ENCODE peak calls at places on chromosomes 6 and 20, in five cellular contexts. One of them, this sample, is unnamed.

GRCh38 chr6:26431258-26432162 is 8.8 kb upstream of the BTN3A3 start:
- DNase-seq in sigmoid colon: no peak
- DNase-seq in aorta: no peak
- DNase-seq in psoas muscle: no peak
- DNase-seq in mammary epithelial cell: peak; percentile 11
- DNase-seq in this sample: no peak

GRCh38 chr20:40333591-40333990 is 355.4 kb downstream of the MAFB start:
- DNase-seq in sigmoid colon: no peak
- DNase-seq in aorta: no peak
- DNase-seq in psoas muscle: no peak
- DNase-seq in mammary epithelial cell: no peak
- DNase-seq in this sample: no peak

GRCh38 chr6:47098570-47098993 is 56.5 kb upstream of the ADGRF1 start:
- DNase-seq in sigmoid colon: peak; percentile 74
- DNase-seq in aorta: no peak
- DNase-seq in psoas muscle: peak; percentile 22
- DNase-seq in mammary epithelial cell: peak; percentile 54
- DNase-seq in this sample: no peak

GRCh38 chr6:109024784-109025183 is 69.9 kb downstream of the SESN1 start:
- DNase-seq in sigmoid colon: no peak
- DNase-seq in aorta: no peak
- DNase-seq in psoas muscle: peak; percentile 21
- DNase-seq in mammary epithelial cell: no peak
- DNase-seq in this sample: no peak

GRCh38 chr6:116385911-116386310 is 15.2 kb downstream of the DSE start:
- DNase-seq in sigmoid colon: no peak
- DNase-seq in aorta: no peak
- DNase-seq in psoas muscle: no peak
- DNase-seq in mammary epithelial cell: no peak
- DNase-seq in this sample: no peak

GRCh38 chr6:168150551-168151444 is 71.8 kb upstream of the FRMD1 start:
- DNase-seq in sigmoid colon: peak; percentile 64
- DNase-seq in aorta: no peak
- DNase-seq in psoas muscle: no peak
- DNase-seq in mammary epithelial cell: no peak
- DNase-seq in this sample: no peak

GRCh38 chr6:36615018-36615761 is 21.0 kb downstream of the SRSF3 start:
- DNase-seq in sigmoid colon: peak; percentile 80
- DNase-seq in aorta: peak; percentile 61
- DNase-seq in psoas muscle: peak; percentile 66
- DNase-seq in mammary epithelial cell: peak; percentile 65
- DNase-seq in this sample: no peak

GRCh38 chr6:57207141-57207540 is 15.0 kb downstream of the RAB23 start:
- DNase-seq in sigmoid colon: no peak
- DNase-seq in aorta: no peak
- DNase-seq in psoas muscle: no peak
- DNase-seq in mammary epithelial cell: peak; percentile 48
- DNase-seq in this sample: no peak

GRCh38 chr20:9884061-9884460 is 45.2 kb upstream of the PAK5 start:
- DNase-seq in sigmoid colon: no peak
- DNase-seq in aorta: no peak
- DNase-seq in psoas muscle: no peak
- DNase-seq in mammary epithelial cell: no peak
- DNase-seq in this sample: no peak

GRCh38 chr6:21141616-21142303 is 451.8 kb upstream of the SOX4 start:
- DNase-seq in sigmoid colon: no peak
- DNase-seq in aorta: no peak
- DNase-seq in psoas muscle: no peak
- DNase-seq in mammary epithelial cell: no peak
- DNase-seq in this sample: no peak

GRCh38 chr6:99013661-99014458 is 66.1 kb upstream of the FBXL4 start:
- DNase-seq in sigmoid colon: no peak
- DNase-seq in aorta: no peak
- DNase-seq in psoas muscle: no peak
- DNase-seq in mammary epithelial cell: no peak
- DNase-seq in this sample: no peak

GRCh38 chr20:18001131-18001921 is 32.5 kb downstream of the MGME1 start:
- DNase-seq in sigmoid colon: peak; percentile 93
- DNase-seq in aorta: peak; percentile 81
- DNase-seq in psoas muscle: peak; percentile 86
- DNase-seq in mammary epithelial cell: peak; percentile 97
- DNase-seq in this sample: no peak

GRCh38 chr20:8608470-8608869 is 460.4 kb upstream of the PLCB4 start:
- DNase-seq in sigmoid colon: no peak
- DNase-seq in aorta: no peak
- DNase-seq in psoas muscle: no peak
- DNase-seq in mammary epithelial cell: no peak
- DNase-seq in this sample: no peak

GRCh38 chr6:111952821-111953535 is 79.7 kb upstream of the FYN start:
- DNase-seq in sigmoid colon: no peak
- DNase-seq in aorta: no peak
- DNase-seq in psoas muscle: no peak
- DNase-seq in mammary epithelial cell: peak; percentile 70
- DNase-seq in this sample: no peak

GRCh38 chr6:123529058-123529457 is 107.7 kb downstream of the TRDN start:
- DNase-seq in sigmoid colon: no peak
- DNase-seq in aorta: no peak
- DNase-seq in psoas muscle: no peak
- DNase-seq in mammary epithelial cell: no peak
- DNase-seq in this sample: no peak

GRCh38 chr6:26286168-26286854 is 78.7 kb upstream of the BTN3A2 start:
- DNase-seq in sigmoid colon: peak; percentile 88
- DNase-seq in aorta: peak; percentile 59
- DNase-seq in psoas muscle: peak; percentile 39
- DNase-seq in mammary epithelial cell: peak; percentile 59
- DNase-seq in this sample: peak; percentile 43

GRCh38 chr6:114342826-114343781 is at the start of gene HS3ST5:
- DNase-seq in sigmoid colon: peak; percentile 66
- DNase-seq in aorta: peak; percentile 32
- DNase-seq in psoas muscle: peak; percentile 25
- DNase-seq in mammary epithelial cell: peak; percentile 6
- DNase-seq in this sample: peak; percentile 74

GRCh38 chr6:40723967-40724366 is 136.8 kb upstream of the LRFN2 start:
- DNase-seq in sigmoid colon: no peak
- DNase-seq in aorta: no peak
- DNase-seq in psoas muscle: no peak
- DNase-seq in mammary epithelial cell: peak; percentile 5
- DNase-seq in this sample: no peak

GRCh38 chr6:24929255-24929654 is 6.5 kb downstream of the RIPOR2 start:
- DNase-seq in sigmoid colon: no peak
- DNase-seq in aorta: no peak
- DNase-seq in psoas muscle: no peak
- DNase-seq in mammary epithelial cell: no peak
- DNase-seq in this sample: no peak

GRCh38 chr6:40997256-40997957 is 41.6 kb downstream of the UNC5CL start:
- DNase-seq in sigmoid colon: no peak
- DNase-seq in aorta: no peak
- DNase-seq in psoas muscle: no peak
- DNase-seq in mammary epithelial cell: peak; percentile 21
- DNase-seq in this sample: peak; percentile 34

GRCh38 chr6:166308769-166309589 is 787 bp upstream of the PRR18 start:
- DNase-seq in sigmoid colon: no peak
- DNase-seq in aorta: no peak
- DNase-seq in psoas muscle: no peak
- DNase-seq in mammary epithelial cell: no peak
- DNase-seq in this sample: no peak

GRCh38 chr6:166307082-166307980 is 861 bp downstream of the PRR18 start:
- DNase-seq in sigmoid colon: no peak
- DNase-seq in aorta: no peak
- DNase-seq in psoas muscle: no peak
- DNase-seq in mammary epithelial cell: no peak
- DNase-seq in this sample: no peak

GRCh38 chr6:166309977-166310376 is 1.8 kb upstream of the PRR18 start:
- DNase-seq in sigmoid colon: no peak
- DNase-seq in aorta: no peak
- DNase-seq in psoas muscle: no peak
- DNase-seq in mammary epithelial cell: no peak
- DNase-seq in this sample: no peak

GRCh38 chr6:166306378-166307081 is 1.7 kb downstream of the PRR18 start:
- DNase-seq in sigmoid colon: no peak
- DNase-seq in aorta: no peak
- DNase-seq in psoas muscle: no peak
- DNase-seq in mammary epithelial cell: no peak
- DNase-seq in this sample: no peak

DNA sequence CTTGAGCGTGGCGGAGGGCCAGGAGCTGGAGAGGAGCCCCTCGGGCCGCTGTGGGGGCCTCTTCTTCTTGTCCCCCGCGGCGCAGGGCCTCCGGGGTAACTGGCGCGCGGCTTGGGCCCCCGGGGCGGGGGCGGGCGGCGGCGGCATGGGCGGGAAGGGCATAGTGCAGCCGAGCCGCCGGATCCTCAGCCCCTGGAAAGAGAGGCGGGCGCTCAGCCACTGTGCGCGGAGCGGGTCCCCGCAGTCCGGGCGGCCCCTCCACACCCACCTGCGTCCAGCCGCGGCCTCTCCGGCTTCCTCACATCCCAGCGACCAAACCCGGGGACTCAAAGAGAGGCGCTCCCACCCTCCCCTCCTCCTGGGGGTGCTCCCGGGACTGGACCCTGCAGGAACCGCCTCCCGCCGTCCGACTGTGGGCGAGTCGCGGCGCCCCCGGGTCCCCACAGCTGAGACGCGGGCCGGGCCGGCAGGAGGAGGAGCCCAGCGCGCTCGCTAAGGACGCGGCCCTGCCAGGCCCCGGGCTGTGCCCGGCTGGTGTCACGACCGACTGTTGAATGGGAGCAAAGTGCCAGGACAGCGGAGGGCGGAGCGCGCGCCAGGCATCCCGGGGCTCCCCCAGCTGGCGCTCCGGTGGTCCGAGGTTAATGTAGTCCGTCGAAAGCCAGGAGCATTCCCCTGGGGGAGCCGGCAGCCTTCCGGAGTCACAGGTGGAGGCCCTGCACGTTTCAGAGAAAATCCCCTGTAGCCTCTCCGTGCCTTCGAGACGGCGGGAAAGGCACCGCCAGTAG is at the start of gene PRR18:
- DNase-seq in sigmoid colon: no peak
- DNase-seq in aorta: no peak
- DNase-seq in psoas muscle: no peak
- DNase-seq in mammary epithelial cell: no peak
- DNase-seq in this sample: no peak
- H3K4me3 ChIP-seq in sigmoid colon: no peak within 1 kb of the TSS
- H3K4me3 ChIP-seq in aorta: peak within 1 kb of the TSS; percentile 54
- H3K4me3 ChIP-seq in psoas muscle: peak within 1 kb of the TSS; percentile 66
- H3K4me3 ChIP-seq in mammary epithelial cell: peak within 1 kb of the TSS; percentile 32
- H3K4me3 ChIP-seq in this sample: no peak within 1 kb of the TSS

GRCh38 chr6:44251576-44252524 is 4.9 kb downstream of the HSP90AB1 start:
- DNase-seq in sigmoid colon: no peak
- DNase-seq in aorta: no peak
- DNase-seq in psoas muscle: no peak
- DNase-seq in mammary epithelial cell: no peak
- DNase-seq in this sample: no peak

GRCh38 chr6:44248579-44248978 is 1.7 kb downstream of the HSP90AB1 start:
- DNase-seq in sigmoid colon: no peak
- DNase-seq in aorta: no peak
- DNase-seq in psoas muscle: no peak
- DNase-seq in mammary epithelial cell: no peak
- DNase-seq in this sample: no peak

GRCh38 chr6:44249082-44249748 is 2.3 kb downstream of the HSP90AB1 start:
- DNase-seq in sigmoid colon: no peak
- DNase-seq in aorta: no peak
- DNase-seq in psoas muscle: no peak
- DNase-seq in mammary epithelial cell: no peak
- DNase-seq in this sample: no peak

GRCh38 chr6:44250718-44251123 is 3.8 kb downstream of the HSP90AB1 start:
- DNase-seq in sigmoid colon: no peak
- DNase-seq in aorta: no peak
- DNase-seq in psoas muscle: no peak
- DNase-seq in mammary epithelial cell: no peak
- DNase-seq in this sample: no peak

GRCh38 chr6:44250067-44250717 is 3.3 kb downstream of the HSP90AB1 start:
- DNase-seq in sigmoid colon: no peak
- DNase-seq in aorta: no peak
- DNase-seq in psoas muscle: no peak
- DNase-seq in mammary epithelial cell: no peak
- DNase-seq in this sample: no peak
- H3K36me3 ChIP-seq in sigmoid colon: peaks cover 46% of the 10 kb centered on the region
- H3K36me3 ChIP-seq in aorta: peaks cover 7% of the 10 kb centered on the region
- H3K36me3 ChIP-seq in psoas muscle: peaks cover 73% of the 10 kb centered on the region
- H3K36me3 ChIP-seq in mammary epithelial cell: peaks cover 61% of the 10 kb centered on the region
- H3K36me3 ChIP-seq in this sample: peaks cover 82% of the 10 kb centered on the region

GRCh38 chr20:62475819-62476073 is at the start of gene GATA5:
- DNase-seq in sigmoid colon: no peak
- DNase-seq in aorta: no peak
- DNase-seq in psoas muscle: no peak
- DNase-seq in mammary epithelial cell: no peak
- DNase-seq in this sample: no peak

GRCh38 chr20:62475027-62475818 is 572 bp downstream of the GATA5 start:
- DNase-seq in sigmoid colon: no peak
- DNase-seq in aorta: no peak
- DNase-seq in psoas muscle: no peak
- DNase-seq in mammary epithelial cell: no peak
- DNase-seq in this sample: no peak

GRCh38 chr20:62477669-62478450 is 2.1 kb upstream of the GATA5 start:
- DNase-seq in sigmoid colon: no peak
- DNase-seq in aorta: no peak
- DNase-seq in psoas muscle: no peak
- DNase-seq in mammary epithelial cell: no peak
- DNase-seq in this sample: peak; percentile 29

GRCh38 chr20:62474585-62475026 is 1.2 kb downstream of the GATA5 start:
- DNase-seq in sigmoid colon: no peak
- DNase-seq in aorta: no peak
- DNase-seq in psoas muscle: no peak
- DNase-seq in mammary epithelial cell: no peak
- DNase-seq in this sample: no peak

GRCh38 chr20:62476074-62476838 is 461 bp upstream of the GATA5 start:
- DNase-seq in sigmoid colon: no peak
- DNase-seq in aorta: no peak
- DNase-seq in psoas muscle: no peak
- DNase-seq in mammary epithelial cell: no peak
- DNase-seq in this sample: peak; percentile 33
- H3K4me3 ChIP-seq in sigmoid colon: no peak overlapping the region
- H3K4me3 ChIP-seq in aorta: peak overlapping the region; percentile 32
- H3K4me3 ChIP-seq in psoas muscle: peak overlapping the region; percentile 51
- H3K4me3 ChIP-seq in mammary epithelial cell: no peak overlapping the region
- H3K4me3 ChIP-seq in this sample: peak overlapping the region; percentile 9

DNA sequence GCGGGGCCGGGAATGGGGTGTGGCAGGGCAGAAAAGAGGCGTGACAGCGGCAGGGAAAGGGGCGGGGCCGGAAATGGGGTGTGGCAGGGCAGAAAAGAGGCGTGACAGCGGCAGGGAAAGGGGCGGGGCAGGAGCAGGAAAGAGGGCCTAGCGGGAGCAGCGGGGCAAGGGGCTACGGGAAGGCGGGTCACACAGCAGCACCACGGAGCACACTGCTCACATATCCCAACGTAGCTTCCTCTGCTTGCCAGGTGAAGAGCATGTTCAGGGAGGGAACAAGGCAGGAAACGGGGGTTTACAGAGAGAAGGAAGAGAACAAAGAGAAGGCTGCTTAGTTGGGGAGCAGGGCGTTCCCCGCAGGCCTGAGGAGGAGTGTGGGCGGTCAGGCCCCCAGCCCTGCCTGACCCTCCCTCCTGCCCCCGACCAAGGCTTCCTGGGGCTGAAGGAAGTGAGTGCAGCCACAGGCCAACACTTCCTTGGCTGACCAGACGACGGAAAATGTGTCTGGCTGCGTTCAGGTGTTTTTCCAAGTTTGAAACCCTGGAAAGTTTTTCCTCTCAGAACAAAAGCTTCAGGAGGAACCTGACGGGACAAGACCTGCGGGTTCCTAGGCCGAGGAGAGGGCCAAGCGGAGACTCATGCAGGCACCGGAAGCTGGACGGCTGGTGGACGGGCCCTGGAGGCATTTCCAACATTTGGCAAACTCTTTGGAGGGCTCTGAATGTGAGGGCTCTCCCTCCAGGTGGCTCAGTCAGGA is 13.8 kb downstream of the UCKL1 start:
- DNase-seq in sigmoid colon: peak; percentile 65
- DNase-seq in aorta: peak; percentile 49
- DNase-seq in psoas muscle: peak; percentile 35
- DNase-seq in mammary epithelial cell: peak; percentile 79
- DNase-seq in this sample: peak; percentile 83
- H3K36me3 ChIP-seq in sigmoid colon: peaks cover 46% of the 10 kb centered on the region
- H3K36me3 ChIP-seq in aorta: no peaks in the 10 kb centered on the region
- H3K36me3 ChIP-seq in psoas muscle: peaks cover 75% of the 10 kb centered on the region
- H3K36me3 ChIP-seq in mammary epithelial cell: peaks cover 5% of the 10 kb centered on the region
- H3K36me3 ChIP-seq in this sample: peaks cover 54% of the 10 kb centered on the region

This sample was measured in HAP-1.